ENCODE peak calls at places on chromosomes 3 and 15, in five cellular contexts. S is SK-N-SH, M is IMR-90, E is K562, P is A549. O is an unnamed sample.

GRCh38 chr15:47135279-47135678 is 582.0 kb upstream of the SEMA6D start:
- DNase-seq in P (no peak), E (no peak), M (no peak), S (no peak), O (no peak)

GRCh38 chr3:117272876-117273523 is 563.4 kb downstream of the TUSC7 start:
- DNase-seq in S (no peak), M (no peak), E (no peak), P (no peak), O (no peak)

GRCh38 chr15:77083381-77084160 is 12.7 kb upstream of the TSPAN3 start:
- DNase-seq in M (peak), P (peak), S (peak), E (no peak), O (peak)

GRCh38 chr3:112699436-112699978 is 58.6 kb upstream of the CCDC80 start:
- DNase-seq in M (peak), S (no peak), P (peak), E (no peak), O (no peak)

GRCh38 chr3:166844329-166844728 is 535.8 kb downstream of the ZBBX start:
- DNase-seq in E (no peak), P (no peak), S (no peak), M (no peak), O (no peak)

GRCh38 chr3:123449092-123449985 is 449 bp upstream of the ADCY5 start:
- DNase-seq in M (peak), E (peak), P (peak), S (peak), O (no peak)

GRCh38 chr3:197350446-197350845 is 52.0 kb upstream of the DLG1 start:
- DNase-seq in M (no peak), E (no peak), S (no peak), P (no peak), O (no peak)

GRCh38 chr3:126151562-126152302 is 28.7 kb downstream of the ALDH1L1 start:
- DNase-seq in S (no peak), P (no peak), E (no peak), M (no peak), O (no peak)

GRCh38 chr3:41881233-41881821 is 80.6 kb downstream of the ULK4 start:
- DNase-seq in P (peak), M (peak), S (peak), E (no peak), O (peak)

GRCh38 chr3:43059456-43059855 is 46.4 kb downstream of the POMGNT2 start:
- DNase-seq in P (no peak), E (no peak), M (no peak), S (no peak), O (no peak)

GRCh38 chr3:109165905-109166304 is 29.4 kb downstream of the C3orf85 start:
- DNase-seq in E (no peak), S (no peak), M (no peak), P (no peak), O (no peak)

GRCh38 chr3:138282836-138283235 is 46.8 kb downstream of the NME9 start:
- DNase-seq in S (no peak), M (no peak), P (no peak), E (no peak), O (no peak)

GRCh38 chr3:43214616-43215015 is 71.7 kb upstream of the SNRK start:
- DNase-seq in M (no peak), S (no peak), E (no peak), P (no peak), O (no peak)

GRCh38 chr15:92886229-92886628 is 13.9 kb upstream of the CHD2 start:
- DNase-seq in S (no peak), M (no peak), E (no peak), P (no peak), O (no peak)

GRCh38 chr3:169846458-169847193 is 23.1 kb downstream of the LRRC31 start:
- DNase-seq in M (peak), E (no peak), S (no peak), P (no peak), O (no peak)

GRCh38 chr3:100399341-100400071 is 1.4 kb downstream of the TOMM70 start:
- DNase-seq in P (no peak), E (no peak), S (peak), M (no peak), O (peak)

GRCh38 chr3:13143381-13144004 is 70.3 kb upstream of the IQSEC1 start:
- DNase-seq in E (peak), S (no peak), P (no peak), M (no peak), O (no peak)

GRCh38 chr15:68783226-68784054 is 37.3 kb downstream of the ANP32A start:
- DNase-seq in E (peak), P (peak), M (no peak), S (peak), O (peak)

GRCh38 chr3:126732281-126733060 is 28.4 kb downstream of the CHCHD6 start:
- DNase-seq in M (peak), P (no peak), S (no peak), E (no peak), O (no peak)

GRCh38 chr3:171876651-171877272 is 33.6 kb downstream of the TMEM212 start:
- DNase-seq in E (no peak), S (no peak), M (peak), P (peak), O (no peak)

GRCh38 chr3:63092545-63092944 is 185.6 kb upstream of the SYNPR start:
- DNase-seq in P (no peak), S (no peak), E (no peak), M (no peak), O (no peak)

GRCh38 chr3:118838871-118839270 is 195.8 kb downstream of the IGSF11 start:
- DNase-seq in E (no peak), S (no peak), P (no peak), M (no peak), O (no peak)

GRCh38 chr3:44318929-44319328 is 19.6 kb upstream of the TCAIM start:
- DNase-seq in M (no peak), S (peak), E (no peak), P (no peak), O (no peak)

GRCh38 chr3:46471371-46471914 is 6.7 kb upstream of the LTF start:
- DNase-seq in M (no peak), S (no peak), E (no peak), P (no peak), O (no peak)

GRCh38 chr3:16060358-16060852 is 114.1 kb upstream of the GALNT15 start:
- DNase-seq in P (peak), E (no peak), S (no peak), M (peak), O (peak)
- H3K4me3 ChIP-seq in P (no peak), E (no peak), S (no peak), M (no peak), O (no peak)

GRCh38 chr15:44199393-44199792 is 4.3 kb upstream of the FRMD5 start:
- DNase-seq in P (no peak), S (no peak), M (no peak), E (no peak), O (peak)

GRCh38 chr15:44195151-44195740 is at the start of gene FRMD5:
- DNase-seq in S (peak), M (peak), P (peak), E (peak), O (peak)

GRCh38 chr15:44193651-44194396 is 1.2 kb downstream of the FRMD5 start:
- DNase-seq in S (peak), E (no peak), P (no peak), M (peak), O (no peak)

GRCh38 chr15:44188810-44189209 is 6.3 kb downstream of the FRMD5 start:
- DNase-seq in S (no peak), E (no peak), P (no peak), M (no peak), O (no peak)

GRCh38 chr15:44194397-44195150 is 497 bp downstream of the FRMD5 start:
- DNase-seq in P (peak), M (peak), E (peak), S (peak), O (no peak)
- TF ChIP-seq SMC3 in P (no peak), M (no peak), E (no peak), S (peak), O (no peak)

GRCh38 chr3:128385080-128385832 is 81.4 kb downstream of the DNAJB8 start:
- DNase-seq in P (no peak), E (no peak), S (no peak), M (peak), O (peak)

GRCh38 chr3:128380719-128381118 is 86.0 kb downstream of the DNAJB8 start:
- DNase-seq in E (no peak), P (no peak), S (no peak), M (no peak), O (no peak)

GRCh38 chr3:128381609-128382008 is 85.1 kb downstream of the DNAJB8 start:
- DNase-seq in E (no peak), M (no peak), S (no peak), P (no peak), O (no peak)

GRCh38 chr3:128382221-128382807 is 84.4 kb downstream of the DNAJB8 start:
- DNase-seq in E (no peak), S (no peak), M (no peak), P (no peak), O (no peak)

GRCh38 chr3:128383316-128384235 is 83.1 kb downstream of the DNAJB8 start:
- DNase-seq in M (peak), P (peak), S (peak), E (peak), O (peak)
- TF ChIP-seq RAD21 in M (no peak), P (no peak), S (no peak), E (no peak), O (no peak)

DNA sequence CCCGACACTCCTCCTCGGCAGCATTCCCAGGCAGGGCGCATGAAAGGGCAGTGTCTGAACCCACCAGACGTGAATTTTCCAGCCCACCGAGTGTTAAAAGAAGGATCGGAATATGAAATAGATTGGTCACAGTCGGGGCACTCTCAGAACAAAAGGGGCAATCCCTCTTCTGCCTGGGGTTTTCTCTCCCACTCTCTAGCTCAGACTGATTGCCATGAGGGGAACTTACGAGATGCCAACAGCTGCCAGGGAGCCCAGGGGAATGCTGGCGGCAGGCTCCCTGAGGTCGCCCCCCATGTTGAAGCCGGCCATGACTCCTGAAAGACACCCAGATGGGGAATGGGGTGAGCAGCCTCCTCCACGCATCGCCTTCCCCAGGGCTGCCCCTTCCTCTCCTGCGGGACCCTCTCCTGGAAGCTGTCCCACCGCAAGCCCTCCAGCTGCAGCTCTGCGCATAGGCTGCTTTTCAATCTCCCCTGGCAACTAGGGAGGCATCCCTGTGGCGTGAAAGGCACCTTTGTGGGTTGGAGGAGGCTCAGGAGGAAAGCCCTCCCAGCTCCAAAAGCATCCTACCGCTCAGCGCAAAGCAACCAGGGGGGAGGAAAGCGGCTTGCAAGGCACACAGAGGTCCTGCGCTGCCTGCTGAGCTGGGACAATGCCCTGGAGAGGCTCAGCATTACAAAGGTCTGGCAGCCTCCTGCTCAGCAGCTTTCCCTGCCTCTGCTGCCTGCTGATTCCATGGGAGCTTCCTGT is 64.7 kb upstream of the HEG1 start:
- DNase-seq in S (no peak), P (no peak), E (no peak), M (no peak), O (no peak)
- H3K4me3 ChIP-seq in S (no peak), P (no peak), E (no peak), M (no peak), O (no peak)

GRCh38 chr15:28942046-28942445 is 56.3 kb downstream of the APBA2 start:
- DNase-seq in P (no peak), S (no peak), M (no peak), E (no peak), O (no peak)

GRCh38 chr15:28943146-28943545 is 57.4 kb downstream of the APBA2 start:
- DNase-seq in E (no peak), M (no peak), S (no peak), P (no peak), O (no peak)

GRCh38 chr15:28944286-28944685 is 58.5 kb downstream of the APBA2 start:
- DNase-seq in S (no peak), E (no peak), P (no peak), M (no peak), O (no peak)

GRCh38 chr15:28943611-28944230 is 57.9 kb downstream of the APBA2 start:
- DNase-seq in E (no peak), P (no peak), S (no peak), M (no peak), O (no peak)

GRCh38 chr15:28942521-28943035 is 56.8 kb downstream of the APBA2 start:
- DNase-seq in M (no peak), P (no peak), S (no peak), E (no peak), O (no peak)
- TF ChIP-seq SMC3 in M (no peak), P (no peak), S (no peak), E (no peak), O (no peak)

DNA sequence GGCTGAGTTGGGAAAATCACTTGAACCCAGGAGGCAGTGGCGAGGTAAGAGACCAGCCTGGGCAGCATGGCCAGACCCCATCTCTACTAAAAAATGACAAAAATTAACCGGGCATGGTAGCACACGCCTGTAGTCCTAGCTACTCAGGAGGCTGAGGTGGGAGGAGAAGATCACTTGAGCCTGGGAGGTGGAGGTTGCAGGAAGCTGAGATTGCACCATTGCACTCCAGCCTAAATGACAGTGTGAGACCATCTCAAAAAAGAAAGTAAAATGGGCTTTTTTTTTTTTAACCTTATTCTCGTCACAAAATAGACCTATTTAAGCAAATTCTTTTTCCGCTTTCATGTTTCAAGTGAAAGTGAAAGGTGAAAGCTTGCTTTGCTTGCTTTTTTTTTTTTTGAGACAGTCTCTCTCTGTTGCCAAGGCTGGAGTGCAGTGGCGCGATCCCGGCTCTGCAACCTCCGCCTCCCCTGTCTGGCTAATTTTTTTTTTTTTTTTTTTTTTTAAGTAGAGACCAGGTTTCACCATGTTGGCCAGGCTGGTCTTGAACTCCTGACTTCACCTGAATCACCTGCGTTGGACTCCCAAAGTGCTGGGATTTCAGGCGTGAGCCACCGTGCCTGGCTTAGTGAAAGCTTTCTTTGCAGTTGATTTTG is 3.6 kb downstream of the PDIA3 start:
- DNase-seq in P (no peak), M (no peak), S (no peak), E (no peak), O (no peak)
- TF ChIP-seq RAD21 in P (no peak), M (no peak), S (no peak), E (no peak), O (no peak)

DNA sequence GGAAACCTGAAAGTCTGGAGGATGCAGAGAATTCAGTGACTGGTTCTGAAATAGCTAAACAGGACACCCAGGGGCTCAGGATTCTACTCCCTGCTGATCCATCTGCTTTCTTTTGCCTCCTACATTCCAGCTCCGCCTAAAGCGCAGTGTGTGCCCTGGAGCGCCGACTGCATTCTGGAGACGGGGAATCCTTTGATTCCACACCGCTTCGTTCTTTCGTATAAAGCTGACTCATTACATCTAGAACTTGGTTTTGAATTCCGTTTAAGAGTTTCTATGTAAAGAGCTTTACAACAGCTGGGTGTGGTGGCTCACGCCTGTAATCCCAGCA is 61.8 kb downstream of the SENP2 start:
- DNase-seq in M (no peak), P (no peak), E (no peak), S (no peak), O (no peak)
- H3K4me3 ChIP-seq in M (no peak), P (no peak), E (no peak), S (no peak), O (no peak)

GRCh38 chr3:10937141-10937825 is 55.3 kb upstream of the SLC6A1 start:
- DNase-seq in E (no peak), S (no peak), P (no peak), M (no peak), O (no peak)
- TF ChIP-seq SMC3 in E (no peak), S (no peak), P (no peak), M (no peak), O (no peak)